ENCODE peak calls at places on chromosomes 3 and 15, in four cellular contexts. L is tibial nerve; R is body of pancreas; C is CD8-positive, alpha-beta T cell. D is an unnamed sample. For H3K36me3, the result is how much of the 10 kb centered on the place peaks cover.

GRCh38 chr3:152175576-152175883 is 93.2 kb upstream of the MBNL1 start:
- DNase-seq in L (no peak), R (no peak), C (no peak), D (no peak)

GRCh38 chr3:129911261-129911861 is 17.9 kb upstream of the TMCC1 start:
- DNase-seq in L (no peak), R (no peak), C (no peak), D (no peak)

GRCh38 chr3:107367353-107367752 is 9.9 kb upstream of the CCDC54 start:
- DNase-seq in L (no peak), R (peak), C (no peak), D (no peak)

GRCh38 chr3:146020969-146021368 is 140.0 kb downstream of the PLOD2 start:
- DNase-seq in L (no peak), R (no peak), C (no peak), D (no peak)

GRCh38 chr15:38260077-38260476 is 7.4 kb downstream of the SPRED1 start:
- DNase-seq in L (no peak), R (no peak), C (no peak), D (no peak)

GRCh38 chr15:29695486-29696167 is 126.6 kb downstream of the TJP1 start:
- DNase-seq in L (no peak), R (peak), C (no peak), D (no peak)

GRCh38 chr3:124858275-124858674 is 28.9 kb downstream of the ITGB5 start:
- DNase-seq in L (no peak), R (no peak), C (no peak), D (no peak)

GRCh38 chr3:4582634-4583033 is 89.5 kb downstream of the ITPR1 start:
- DNase-seq in L (no peak), R (no peak), C (no peak), D (no peak)

GRCh38 chr15:52134502-52135144 is 22.0 kb upstream of the BCL2L10 start:
- DNase-seq in L (no peak), R (peak), C (no peak), D (no peak)

GRCh38 chr3:20930034-20930433 is 744.0 kb upstream of the SGO1 start:
- DNase-seq in L (no peak), R (peak), C (no peak), D (no peak)

GRCh38 chr3:158106773-158107461 is 697 bp upstream of the SHOX2 start:
- DNase-seq in L (no peak), R (no peak), C (no peak), D (peak)

GRCh38 chr3:194042947-194043346 is 93.0 kb upstream of the HES1 start:
- DNase-seq in L (no peak), R (no peak), C (no peak), D (no peak)

GRCh38 chr3:191051037-191051436 is 148.0 kb upstream of the OSTN start:
- DNase-seq in L (no peak), R (no peak), C (no peak), D (no peak)

GRCh38 chr3:123169492-123169929 is 32.2 kb upstream of the SEC22A start:
- DNase-seq in L (no peak), R (no peak), C (no peak), D (no peak)

DNA sequence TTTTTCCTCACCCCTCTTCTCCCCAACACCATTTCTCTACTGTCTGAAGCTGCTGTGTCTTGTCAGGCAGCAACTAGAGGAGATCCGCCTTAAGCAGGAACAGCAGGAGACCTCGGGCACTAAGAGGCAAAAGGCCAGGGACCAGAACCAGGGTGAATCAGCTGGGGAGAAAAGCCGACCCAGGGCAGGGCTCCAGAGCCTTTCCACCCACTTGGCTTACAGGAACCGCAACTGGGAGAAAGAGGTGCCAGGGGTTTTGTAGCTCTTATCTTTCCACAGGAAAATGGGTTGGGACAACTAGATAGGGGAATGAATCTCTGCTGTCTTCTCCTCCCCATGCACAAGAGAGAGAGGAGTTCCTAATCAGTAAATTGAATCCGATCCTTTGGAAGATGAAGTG is 3.0 kb upstream of the NGRN start:
- DNase-seq in L (no peak), R (no peak), C (no peak), D (no peak)
- H3K36me3 ChIP-seq in L (under half), R (under half), C (under half), D (under half)

DNA sequence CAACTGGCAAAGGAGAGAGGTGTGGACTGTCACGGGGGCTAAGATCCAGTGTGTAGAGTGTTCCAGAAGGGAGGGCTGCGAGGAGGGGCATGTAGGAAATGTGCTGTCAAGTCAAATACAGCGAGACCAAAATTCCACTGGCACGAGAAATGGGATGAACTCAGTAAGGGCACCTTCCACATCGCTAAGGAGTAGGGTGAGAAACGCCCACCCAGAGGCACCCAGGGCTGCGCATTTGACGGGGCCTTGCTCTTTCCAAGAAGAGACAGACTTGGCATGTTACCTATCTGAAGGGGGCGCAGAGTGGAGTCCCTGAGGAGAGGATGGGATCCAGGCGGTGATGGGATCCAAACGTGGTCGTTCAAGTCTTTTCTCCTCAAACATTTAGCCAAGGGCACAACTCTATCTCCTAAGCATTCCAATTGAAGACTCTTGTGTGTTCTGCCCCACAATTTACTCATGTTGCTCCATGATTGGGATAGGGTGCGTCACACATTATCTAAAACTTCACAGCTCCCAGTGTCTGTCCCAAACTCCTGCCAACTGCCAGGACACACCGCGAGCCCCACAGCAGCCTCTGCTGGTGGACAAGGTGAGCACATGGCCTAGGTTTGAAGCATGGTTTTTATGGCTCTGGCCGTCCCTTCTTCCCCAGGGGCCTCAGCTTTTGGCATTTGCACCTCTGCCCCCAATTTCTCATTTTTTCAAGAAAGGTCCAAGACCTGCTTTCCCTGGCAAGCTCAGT is 7.6 kb downstream of the SELENOS start:
- DNase-seq in L (no peak), R (peak), C (no peak), D (no peak)
- TF ChIP-seq CTCF in L (no peak), R (no peak), C (no peak), D (peak)

GRCh38 chr15:63048986-63049665 is 6.6 kb downstream of the TPM1 start:
- DNase-seq in L (no peak), R (peak), C (peak), D (peak)

GRCh38 chr15:63052128-63052826 is 9.7 kb downstream of the TPM1 start:
- DNase-seq in L (no peak), R (no peak), C (no peak), D (no peak)

GRCh38 chr15:63051701-63052066 is 9.1 kb downstream of the TPM1 start:
- DNase-seq in L (no peak), R (no peak), C (no peak), D (no peak)

GRCh38 chr15:63049747-63050439 is 7.3 kb downstream of the TPM1 start:
- DNase-seq in L (no peak), R (no peak), C (no peak), D (no peak)

GRCh38 chr15:63050737-63051700 is 8.5 kb downstream of the TPM1 start:
- DNase-seq in L (no peak), R (no peak), C (no peak), D (no peak)
- H3K36me3 ChIP-seq in L (under half), R (under half), C (under half), D (under half)

GRCh38 chr15:72737723-72738122 is 45.8 kb downstream of the ADPGK start:
- DNase-seq in L (no peak), R (no peak), C (no peak), D (no peak)

GRCh38 chr15:72735111-72735510 is 48.4 kb downstream of the ADPGK start:
- DNase-seq in L (no peak), R (no peak), C (no peak), D (no peak)

GRCh38 chr15:72728821-72729220 is 42.8 kb downstream of the BBS4 start:
- DNase-seq in L (no peak), R (no peak), C (no peak), D (no peak)

GRCh38 chr15:72733941-72734738 is 48.1 kb downstream of the BBS4 start:
- DNase-seq in L (no peak), R (no peak), C (no peak), D (no peak)

DNA sequence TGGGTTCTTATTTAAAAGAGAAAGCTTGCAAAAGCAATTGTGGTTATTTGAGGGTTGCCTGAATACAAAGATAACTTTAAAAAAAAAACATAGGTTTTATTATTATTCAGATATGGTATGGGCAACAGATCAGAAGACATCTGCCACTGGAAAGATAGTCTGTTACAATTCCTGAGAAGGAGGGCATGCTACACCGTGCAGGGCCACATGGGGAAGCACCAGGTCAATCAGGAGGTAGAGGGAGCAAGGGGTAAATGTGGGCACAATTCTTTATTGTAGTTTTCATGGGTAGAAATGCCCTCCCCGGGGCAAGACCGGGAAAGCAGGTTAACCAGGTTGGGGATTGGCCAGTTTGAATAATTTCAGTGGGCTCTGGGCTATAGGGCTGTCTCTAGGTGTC is 46.5 kb downstream of the BBS4 start:
- DNase-seq in L (no peak), R (no peak), C (no peak), D (no peak)
- TF ChIP-seq CTCF in L (no peak), R (no peak), C (no peak), D (peak)

GRCh38 chr15:25368855-25369254 is 70.0 kb downstream of the UBE3A start:
- DNase-seq in L (no peak), R (no peak), C (no peak), D (no peak)

GRCh38 chr15:25375557-25375956 is 63.3 kb downstream of the UBE3A start:
- DNase-seq in L (no peak), R (no peak), C (no peak), D (no peak)

GRCh38 chr15:25374143-25374542 is 64.7 kb downstream of the UBE3A start:
- DNase-seq in L (no peak), R (no peak), C (no peak), D (no peak)

DNA sequence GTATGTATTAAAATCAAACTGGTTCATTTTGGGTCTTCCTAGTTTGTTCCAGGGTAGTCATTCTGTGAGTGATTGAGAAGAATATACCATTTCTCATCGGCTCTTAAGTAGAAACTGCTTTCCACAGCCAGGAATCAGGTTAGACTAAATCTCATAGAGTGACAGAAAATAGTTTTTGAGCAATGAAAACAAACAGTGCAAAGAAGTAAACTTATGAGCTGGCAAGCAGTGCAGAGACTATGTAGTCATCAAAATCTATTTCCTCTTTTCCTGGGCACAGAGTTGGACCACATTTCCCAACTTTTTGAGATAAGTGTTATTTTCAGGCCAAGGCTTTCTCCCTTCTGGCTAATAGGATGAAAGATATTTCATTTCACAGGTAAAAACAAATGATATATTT is 66.5 kb downstream of the UBE3A start:
- DNase-seq in L (no peak), R (no peak), C (no peak), D (no peak)
- H3K36me3 ChIP-seq in L (half or more), R (under half), C (under half), D (under half)

GRCh38 chr3:169390741-169391300 is 272.7 kb downstream of the MECOM start:
- DNase-seq in L (no peak), R (no peak), C (no peak), D (no peak)
- TF ChIP-seq CTCF in L (no peak), R (peak), C (no peak), D (no peak)

GRCh38 chr15:66771351-66771650 is 69.3 kb downstream of the SMAD6 start:
- DNase-seq in L (no peak), R (no peak), C (no peak), D (no peak)
- H3K36me3 ChIP-seq in L (under half), R (under half), C (under half), D (under half)

D was measured in GM06990.